ENCODE peak calls at places on chromosomes 5 and 9, in four cellular contexts. One of them, this sample, is unnamed.

GRCh38 chr5:73030995-73031394 is 75.2 kb downstream of the FCHO2 start:
- DNase-seq in cardiac muscle cell: peak; percentile 39
- DNase-seq in activated CD8-positive, alpha-beta memory T cell treated with anti-CD3 and anti-CD28 coated beads for 4 hours: no peak
- DNase-seq in fibroblast of the conjunctiva: peak; percentile 12
- DNase-seq in this sample: peak; percentile 65

GRCh38 chr9:91786132-91786896 is 163.7 kb downstream of the ROR2 start:
- DNase-seq in cardiac muscle cell: no peak
- DNase-seq in activated CD8-positive, alpha-beta memory T cell treated with anti-CD3 and anti-CD28 coated beads for 4 hours: no peak
- DNase-seq in fibroblast of the conjunctiva: no peak
- DNase-seq in this sample: no peak

GRCh38 chr5:140266471-140267200 is 36.3 kb downstream of the PFDN1 start:
- DNase-seq in cardiac muscle cell: no peak
- DNase-seq in activated CD8-positive, alpha-beta memory T cell treated with anti-CD3 and anti-CD28 coated beads for 4 hours: no peak
- DNase-seq in fibroblast of the conjunctiva: no peak
- DNase-seq in this sample: no peak

GRCh38 chr9:36093384-36093783 is 43.1 kb upstream of the GLIPR2 start:
- DNase-seq in cardiac muscle cell: no peak
- DNase-seq in activated CD8-positive, alpha-beta memory T cell treated with anti-CD3 and anti-CD28 coated beads for 4 hours: no peak
- DNase-seq in fibroblast of the conjunctiva: no peak
- DNase-seq in this sample: no peak

GRCh38 chr5:10118150-10118549 is 131.5 kb downstream of the ATPSCKMT start:
- DNase-seq in cardiac muscle cell: no peak
- DNase-seq in activated CD8-positive, alpha-beta memory T cell treated with anti-CD3 and anti-CD28 coated beads for 4 hours: no peak
- DNase-seq in fibroblast of the conjunctiva: no peak
- DNase-seq in this sample: no peak

GRCh38 chr9:136438548-136438908 is 1.1 kb downstream of the INPP5E start:
- DNase-seq in cardiac muscle cell: peak; percentile 30
- DNase-seq in activated CD8-positive, alpha-beta memory T cell treated with anti-CD3 and anti-CD28 coated beads for 4 hours: no peak
- DNase-seq in fibroblast of the conjunctiva: no peak
- DNase-seq in this sample: no peak

GRCh38 chr9:127455299-127455992 is 4.1 kb downstream of the LRSAM1 start:
- DNase-seq in cardiac muscle cell: no peak
- DNase-seq in activated CD8-positive, alpha-beta memory T cell treated with anti-CD3 and anti-CD28 coated beads for 4 hours: no peak
- DNase-seq in fibroblast of the conjunctiva: no peak
- DNase-seq in this sample: no peak

GRCh38 chr5:270340-270739 is 1.1 kb upstream of the PDCD6 start:
- DNase-seq in cardiac muscle cell: no peak
- DNase-seq in activated CD8-positive, alpha-beta memory T cell treated with anti-CD3 and anti-CD28 coated beads for 4 hours: no peak
- DNase-seq in fibroblast of the conjunctiva: no peak
- DNase-seq in this sample: no peak

GRCh38 chr5:132500931-132501628 is 10.5 kb upstream of the IRF1 start:
- DNase-seq in cardiac muscle cell: peak; percentile 76
- DNase-seq in activated CD8-positive, alpha-beta memory T cell treated with anti-CD3 and anti-CD28 coated beads for 4 hours: no peak
- DNase-seq in fibroblast of the conjunctiva: no peak
- DNase-seq in this sample: peak; percentile 38

GRCh38 chr5:120413706-120414105 is 50.4 kb upstream of the PRR16 start:
- DNase-seq in cardiac muscle cell: no peak
- DNase-seq in activated CD8-positive, alpha-beta memory T cell treated with anti-CD3 and anti-CD28 coated beads for 4 hours: no peak
- DNase-seq in fibroblast of the conjunctiva: peak; percentile 24
- DNase-seq in this sample: peak; percentile 76

GRCh38 chr9:118083161-118083560 is 379.0 kb downstream of the TLR4 start:
- DNase-seq in cardiac muscle cell: no peak
- DNase-seq in activated CD8-positive, alpha-beta memory T cell treated with anti-CD3 and anti-CD28 coated beads for 4 hours: no peak
- DNase-seq in fibroblast of the conjunctiva: no peak
- DNase-seq in this sample: no peak

GRCh38 chr5:68409259-68409658 is 193.7 kb downstream of the PIK3R1 start:
- DNase-seq in cardiac muscle cell: no peak
- DNase-seq in activated CD8-positive, alpha-beta memory T cell treated with anti-CD3 and anti-CD28 coated beads for 4 hours: no peak
- DNase-seq in fibroblast of the conjunctiva: peak; percentile 56
- DNase-seq in this sample: peak; percentile 22

GRCh38 chr9:88872171-88872946 is 118.9 kb upstream of the S1PR3 start:
- DNase-seq in cardiac muscle cell: peak; percentile 54
- DNase-seq in activated CD8-positive, alpha-beta memory T cell treated with anti-CD3 and anti-CD28 coated beads for 4 hours: no peak
- DNase-seq in fibroblast of the conjunctiva: no peak
- DNase-seq in this sample: peak; percentile 24

GRCh38 chr5:1420211-1421195 is 24.7 kb downstream of the SLC6A3 start:
- DNase-seq in cardiac muscle cell: no peak
- DNase-seq in activated CD8-positive, alpha-beta memory T cell treated with anti-CD3 and anti-CD28 coated beads for 4 hours: no peak
- DNase-seq in fibroblast of the conjunctiva: no peak
- DNase-seq in this sample: no peak

GRCh38 chr5:33258553-33258952 is 182.2 kb upstream of the TARS1 start:
- DNase-seq in cardiac muscle cell: no peak
- DNase-seq in activated CD8-positive, alpha-beta memory T cell treated with anti-CD3 and anti-CD28 coated beads for 4 hours: no peak
- DNase-seq in fibroblast of the conjunctiva: no peak
- DNase-seq in this sample: no peak

GRCh38 chr9:130681769-130682489 is 11.7 kb upstream of the EXOSC2 start:
- DNase-seq in cardiac muscle cell: peak; percentile 55
- DNase-seq in activated CD8-positive, alpha-beta memory T cell treated with anti-CD3 and anti-CD28 coated beads for 4 hours: no peak
- DNase-seq in fibroblast of the conjunctiva: no peak
- DNase-seq in this sample: no peak

GRCh38 chr9:77783518-77783917 is 135.4 kb upstream of the GNA14 start:
- DNase-seq in cardiac muscle cell: no peak
- DNase-seq in activated CD8-positive, alpha-beta memory T cell treated with anti-CD3 and anti-CD28 coated beads for 4 hours: no peak
- DNase-seq in fibroblast of the conjunctiva: no peak
- DNase-seq in this sample: no peak

GRCh38 chr5:14167211-14167845 is 24.2 kb downstream of the TRIO start:
- DNase-seq in cardiac muscle cell: no peak
- DNase-seq in activated CD8-positive, alpha-beta memory T cell treated with anti-CD3 and anti-CD28 coated beads for 4 hours: no peak
- DNase-seq in fibroblast of the conjunctiva: no peak
- DNase-seq in this sample: peak; percentile 32

GRCh38 chr5:89213584-89213983 is 330.6 kb upstream of the MEF2C start:
- DNase-seq in cardiac muscle cell: peak; percentile 2
- DNase-seq in activated CD8-positive, alpha-beta memory T cell treated with anti-CD3 and anti-CD28 coated beads for 4 hours: no peak
- DNase-seq in fibroblast of the conjunctiva: peak; percentile 73
- DNase-seq in this sample: peak; percentile 85

GRCh38 chr9:7848498-7848897 is 48.9 kb upstream of the DMAC1 start:
- DNase-seq in cardiac muscle cell: no peak
- DNase-seq in activated CD8-positive, alpha-beta memory T cell treated with anti-CD3 and anti-CD28 coated beads for 4 hours: no peak
- DNase-seq in fibroblast of the conjunctiva: no peak
- DNase-seq in this sample: no peak

GRCh38 chr9:96209407-96210031 is 92.5 kb downstream of the HSD17B3 start:
- DNase-seq in cardiac muscle cell: no peak
- DNase-seq in activated CD8-positive, alpha-beta memory T cell treated with anti-CD3 and anti-CD28 coated beads for 4 hours: no peak
- DNase-seq in fibroblast of the conjunctiva: peak; percentile 79
- DNase-seq in this sample: peak; percentile 93

GRCh38 chr5:33852327-33852726 is 39.5 kb downstream of the ADAMTS12 start:
- DNase-seq in cardiac muscle cell: no peak
- DNase-seq in activated CD8-positive, alpha-beta memory T cell treated with anti-CD3 and anti-CD28 coated beads for 4 hours: no peak
- DNase-seq in fibroblast of the conjunctiva: no peak
- DNase-seq in this sample: peak; percentile 46

GRCh38 chr9:116855881-116856662 is 169.0 kb downstream of the TRIM32 start:
- DNase-seq in cardiac muscle cell: no peak
- DNase-seq in activated CD8-positive, alpha-beta memory T cell treated with anti-CD3 and anti-CD28 coated beads for 4 hours: no peak
- DNase-seq in fibroblast of the conjunctiva: no peak
- DNase-seq in this sample: no peak